ENCODE peak calls at places on chromosomes 1 and 21, in four cellular contexts. One of them, this sample, is unnamed.

GRCh38 chr1:192477630-192478029 is 97.9 kb upstream of the RGS1 start:
- DNase-seq in fibroblast of lung: peak; percentile 79
- DNase-seq in body of pancreas: no peak
- DNase-seq in tibial nerve: no peak
- DNase-seq in this sample: no peak

GRCh38 chr1:8348777-8349472 is 31.0 kb downstream of the SLC45A1 start:
- DNase-seq in fibroblast of lung: peak; percentile 71
- DNase-seq in body of pancreas: peak; percentile 75
- DNase-seq in tibial nerve: no peak
- DNase-seq in this sample: peak; percentile 84

GRCh38 chr1:7379445-7379971 is 391.6 kb upstream of the VAMP3 start:
- DNase-seq in fibroblast of lung: peak; percentile 75
- DNase-seq in tibial nerve: no peak
- DNase-seq in body of pancreas: no peak
- DNase-seq in this sample: no peak

GRCh38 chr1:28927442-28928305 is 13.3 kb downstream of the EPB41 start:
- DNase-seq in fibroblast of lung: peak; percentile 78
- DNase-seq in tibial nerve: no peak
- DNase-seq in body of pancreas: no peak
- DNase-seq in this sample: no peak

GRCh38 chr1:112704908-112705627 is 1.9 kb downstream of the RHOC start:
- DNase-seq in tibial nerve: peak; percentile 85
- DNase-seq in fibroblast of lung: peak; percentile 95
- DNase-seq in body of pancreas: peak; percentile 90
- DNase-seq in this sample: peak; percentile 95

GRCh38 chr1:169690489-169690888 is 20.9 kb downstream of the SELL start:
- DNase-seq in body of pancreas: no peak
- DNase-seq in fibroblast of lung: no peak
- DNase-seq in tibial nerve: no peak
- DNase-seq in this sample: no peak

GRCh38 chr1:91349524-91349923 is 55.1 kb downstream of the HFM1 start:
- DNase-seq in tibial nerve: no peak
- DNase-seq in body of pancreas: no peak
- DNase-seq in fibroblast of lung: no peak
- DNase-seq in this sample: no peak

GRCh38 chr1:29497395-29498125 is 261.2 kb downstream of the PTPRU start:
- DNase-seq in fibroblast of lung: no peak
- DNase-seq in tibial nerve: no peak
- DNase-seq in body of pancreas: no peak
- DNase-seq in this sample: no peak

GRCh38 chr1:235933483-235934116 is 66.9 kb upstream of the LYST start:
- DNase-seq in tibial nerve: no peak
- DNase-seq in fibroblast of lung: no peak
- DNase-seq in body of pancreas: no peak
- DNase-seq in this sample: no peak

GRCh38 chr21:31607791-31608190 is 51.7 kb upstream of the SOD1 start:
- DNase-seq in tibial nerve: no peak
- DNase-seq in fibroblast of lung: no peak
- DNase-seq in body of pancreas: no peak
- DNase-seq in this sample: no peak

DNA sequence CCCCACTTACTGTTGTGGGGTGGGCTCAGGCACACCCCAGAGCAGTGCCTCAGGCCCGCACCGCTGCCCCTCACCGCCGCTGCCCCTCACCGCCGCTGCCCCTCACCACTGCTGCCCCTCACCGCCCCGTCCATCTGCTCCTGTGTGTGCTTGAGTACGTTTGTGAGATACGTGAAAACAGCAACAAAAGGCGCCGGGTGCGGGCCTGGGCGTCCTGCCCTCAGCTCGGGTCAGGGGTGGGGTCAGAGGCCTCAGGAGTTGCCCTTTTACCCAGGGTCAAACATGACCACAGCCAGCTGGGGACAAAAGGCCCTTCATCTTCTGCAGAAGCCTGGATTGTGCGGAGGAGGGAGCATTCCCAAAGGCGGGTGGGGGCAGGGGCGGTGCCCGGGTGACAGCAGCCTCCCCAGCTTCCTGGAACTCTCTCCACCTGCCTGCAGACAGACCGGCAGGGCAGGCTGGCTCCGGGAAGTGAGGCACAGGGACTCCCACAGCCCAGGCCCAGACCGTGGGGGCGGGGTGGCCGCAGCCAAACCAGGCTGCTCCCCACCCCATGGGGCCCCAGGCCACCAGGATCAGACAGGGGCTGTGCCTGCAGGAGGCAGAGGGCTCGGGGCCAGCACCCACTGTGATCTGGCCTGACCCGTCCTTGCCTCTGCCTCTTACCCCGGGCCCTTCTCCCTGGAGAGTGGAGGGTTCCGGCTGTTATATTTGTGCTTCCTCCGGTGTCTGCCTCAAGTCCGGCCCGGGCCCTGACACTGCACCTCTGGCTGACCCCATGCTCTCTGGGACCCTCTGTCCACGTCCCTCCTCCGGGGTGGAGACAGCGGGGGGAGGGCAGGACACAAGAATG is 2.3 kb upstream of the VWA1 start:
- DNase-seq in tibial nerve: peak; percentile 57
- DNase-seq in body of pancreas: peak; percentile 93
- DNase-seq in fibroblast of lung: no peak
- DNase-seq in this sample: no peak
- H3K36me3 ChIP-seq in tibial nerve: no peaks in the 10 kb centered on the region
- H3K36me3 ChIP-seq in body of pancreas: no peaks in the 10 kb centered on the region
- H3K36me3 ChIP-seq in fibroblast of lung: no peaks in the 10 kb centered on the region
- H3K36me3 ChIP-seq in this sample: no peaks in the 10 kb centered on the region

DNA sequence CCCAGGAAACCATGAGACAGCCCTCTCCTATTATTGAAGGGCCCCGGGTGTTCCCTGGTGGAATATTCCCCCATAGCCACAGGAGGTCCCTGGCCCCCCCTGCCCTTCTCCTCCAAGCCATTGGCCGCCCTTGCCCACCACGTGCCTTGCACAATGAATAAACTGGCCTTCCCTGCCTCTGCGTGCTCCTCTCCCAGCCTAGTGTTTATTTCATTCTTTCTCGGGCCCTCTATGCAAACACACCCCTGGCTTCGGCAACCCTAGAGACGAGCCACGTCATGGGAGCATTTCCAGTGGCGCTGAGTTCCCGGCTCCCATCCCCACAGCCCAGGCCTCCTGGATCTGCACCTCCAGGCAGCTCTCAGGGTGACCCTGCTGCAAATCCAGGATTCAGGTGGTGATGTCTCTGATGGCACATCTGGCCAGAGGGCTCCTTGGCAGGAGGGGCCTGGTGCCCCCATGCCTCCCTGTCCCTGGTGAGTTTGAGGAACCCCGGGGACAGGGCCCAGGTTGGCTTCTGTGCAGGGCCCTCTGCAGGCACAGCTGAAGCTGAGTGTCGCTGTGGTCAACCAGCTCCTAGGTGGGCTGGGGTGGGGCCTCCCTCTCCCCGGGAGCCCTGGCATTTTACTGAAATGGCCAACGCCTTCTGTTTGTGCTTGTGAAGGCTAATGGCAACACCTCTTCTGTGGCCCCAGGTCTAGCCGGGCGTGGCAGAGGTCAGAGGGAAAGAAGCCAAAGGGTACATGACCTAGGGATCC is 6.2 kb downstream of the KRTAP10-12 start:
- DNase-seq in fibroblast of lung: no peak
- DNase-seq in tibial nerve: no peak
- DNase-seq in body of pancreas: no peak
- DNase-seq in this sample: peak; percentile 42
- H3K4me1 ChIP-seq in fibroblast of lung: no peaks in the 10 kb centered on the region
- H3K4me1 ChIP-seq in tibial nerve: no peaks in the 10 kb centered on the region
- H3K4me1 ChIP-seq in body of pancreas: no peaks in the 10 kb centered on the region
- H3K4me1 ChIP-seq in this sample: no peaks in the 10 kb centered on the region

GRCh38 chr1:85583355-85584263 is 3.0 kb downstream of the CCN1 start:
- DNase-seq in body of pancreas: no peak
- DNase-seq in fibroblast of lung: no peak
- DNase-seq in tibial nerve: no peak
- DNase-seq in this sample: no peak

GRCh38 chr1:85581138-85581801 is 709 bp downstream of the CCN1 start:
- DNase-seq in body of pancreas: peak; percentile 83
- DNase-seq in tibial nerve: peak; percentile 62
- DNase-seq in fibroblast of lung: peak; percentile 94
- DNase-seq in this sample: no peak

GRCh38 chr1:85584264-85584781 is 3.8 kb downstream of the CCN1 start:
- DNase-seq in tibial nerve: no peak
- DNase-seq in fibroblast of lung: peak; percentile 93
- DNase-seq in body of pancreas: no peak
- DNase-seq in this sample: no peak

GRCh38 chr1:85581802-85582686 is 1.5 kb downstream of the CCN1 start:
- DNase-seq in body of pancreas: peak; percentile 53
- DNase-seq in tibial nerve: no peak
- DNase-seq in fibroblast of lung: peak; percentile 81
- DNase-seq in this sample: no peak

DNA sequence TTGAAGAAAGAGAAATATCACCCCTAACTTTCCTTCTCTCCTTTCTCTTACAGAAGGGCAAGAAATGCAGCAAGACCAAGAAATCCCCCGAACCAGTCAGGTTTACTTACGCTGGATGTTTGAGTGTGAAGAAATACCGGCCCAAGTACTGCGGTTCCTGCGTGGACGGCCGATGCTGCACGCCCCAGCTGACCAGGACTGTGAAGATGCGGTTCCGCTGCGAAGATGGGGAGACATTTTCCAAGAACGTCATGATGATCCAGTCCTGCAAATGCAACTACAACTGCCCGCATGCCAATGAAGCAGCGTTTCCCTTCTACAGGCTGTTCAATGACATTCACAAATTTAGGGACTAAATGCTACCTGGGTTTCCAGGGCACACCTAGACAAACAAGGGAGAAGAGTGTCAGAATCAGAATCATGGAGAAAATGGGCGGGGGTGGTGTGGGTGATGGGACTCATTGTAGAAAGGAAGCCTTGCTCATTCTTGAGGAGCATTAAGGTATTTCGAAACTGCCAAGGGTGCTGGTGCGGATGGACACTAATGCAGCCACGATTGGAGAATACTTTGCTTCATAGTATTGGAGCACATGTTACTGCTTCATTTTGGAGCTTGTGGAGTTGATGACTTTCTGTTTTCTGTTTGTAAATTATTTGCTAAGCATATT is 2.3 kb downstream of the CCN1 start:
- DNase-seq in tibial nerve: no peak
- DNase-seq in fibroblast of lung: peak; percentile 55
- DNase-seq in body of pancreas: no peak
- DNase-seq in this sample: no peak
- H3K27ac ChIP-seq in tibial nerve: no peak overlapping the region
- H3K27ac ChIP-seq in fibroblast of lung: peak overlapping the region; percentile 96
- H3K27ac ChIP-seq in body of pancreas: no peak overlapping the region
- H3K27ac ChIP-seq in this sample: peak overlapping the region; percentile 96

GRCh38 chr21:44389335-44389734 is 35.9 kb downstream of the TRPM2 start:
- DNase-seq in body of pancreas: no peak
- DNase-seq in tibial nerve: no peak
- DNase-seq in fibroblast of lung: no peak
- DNase-seq in this sample: no peak
- H3K36me3 ChIP-seq in body of pancreas: no peaks in the 10 kb centered on the region
- H3K36me3 ChIP-seq in tibial nerve: no peaks in the 10 kb centered on the region
- H3K36me3 ChIP-seq in fibroblast of lung: no peaks in the 10 kb centered on the region
- H3K36me3 ChIP-seq in this sample: no peaks in the 10 kb centered on the region

DNA sequence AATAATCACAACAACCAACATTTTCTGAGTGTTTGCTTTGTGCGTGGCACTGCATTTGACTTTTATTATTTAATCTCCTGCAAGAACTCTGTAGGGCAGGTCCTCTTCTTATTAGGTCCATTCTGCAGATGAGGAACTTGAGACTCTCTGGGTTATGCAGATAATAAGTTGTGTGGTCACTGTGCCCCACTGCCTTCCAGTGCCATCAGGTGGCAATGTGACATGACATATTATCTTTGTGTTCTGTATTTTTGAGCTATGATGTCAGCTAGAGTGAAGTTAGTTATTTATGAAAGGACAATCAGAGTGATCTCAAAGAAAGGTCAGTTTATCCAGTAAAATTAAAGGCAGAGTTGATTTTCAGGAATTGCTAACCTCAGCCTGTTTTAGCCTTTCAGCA is 196.0 kb downstream of the FMN2 start:
- DNase-seq in tibial nerve: no peak
- DNase-seq in fibroblast of lung: no peak
- DNase-seq in body of pancreas: no peak
- DNase-seq in this sample: no peak
- H3K4me1 ChIP-seq in tibial nerve: no peaks in the 10 kb centered on the region
- H3K4me1 ChIP-seq in fibroblast of lung: peaks cover 2% of the 10 kb centered on the region
- H3K4me1 ChIP-seq in body of pancreas: no peaks in the 10 kb centered on the region
- H3K4me1 ChIP-seq in this sample: no peaks in the 10 kb centered on the region

DNA sequence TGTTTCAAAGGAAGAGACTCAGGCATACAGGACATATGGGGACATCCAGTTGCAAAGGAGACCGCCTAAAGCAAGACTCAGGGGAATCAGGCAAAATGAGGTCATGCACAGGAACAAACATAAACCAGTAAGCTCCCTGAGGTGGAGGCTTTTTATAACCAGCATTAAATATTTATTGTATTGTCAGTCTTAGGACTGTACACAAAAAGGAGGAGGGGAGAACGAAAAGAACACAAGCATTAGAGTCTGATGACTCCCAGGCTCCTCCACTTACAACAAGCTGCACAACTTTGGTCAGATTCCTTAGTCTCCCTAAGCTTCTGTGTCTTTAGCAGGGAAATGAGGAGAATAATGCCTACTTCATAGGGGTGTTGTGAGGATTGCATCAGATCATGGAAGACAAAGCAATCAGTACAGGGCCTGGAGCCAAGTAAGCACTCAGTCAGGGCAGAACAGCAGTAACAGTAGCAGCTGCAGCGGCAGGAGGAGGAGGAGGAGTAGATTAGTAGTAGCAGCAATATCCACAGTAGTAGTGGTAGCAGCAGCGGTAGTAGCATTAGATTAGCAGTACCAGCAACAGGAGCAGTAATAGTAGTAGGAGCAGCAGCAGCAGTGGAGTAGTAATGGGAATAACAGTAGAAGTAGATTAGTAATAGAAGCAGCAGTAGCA is 54.2 kb upstream of the SPATA6 start:
- DNase-seq in tibial nerve: no peak
- DNase-seq in fibroblast of lung: peak; percentile 88
- DNase-seq in body of pancreas: peak; percentile 29
- DNase-seq in this sample: no peak
- H3K27ac ChIP-seq in tibial nerve: no peak overlapping the region
- H3K27ac ChIP-seq in fibroblast of lung: no peak overlapping the region
- H3K27ac ChIP-seq in body of pancreas: no peak overlapping the region
- H3K27ac ChIP-seq in this sample: no peak overlapping the region

GRCh38 chr1:45012639-45013278 is 705 bp downstream of the UROD start:
- DNase-seq in tibial nerve: peak; percentile 59
- DNase-seq in fibroblast of lung: peak; percentile 65
- DNase-seq in body of pancreas: peak; percentile 89
- DNase-seq in this sample: peak; percentile 76
- H3K36me3 ChIP-seq in tibial nerve: peaks cover 9% of the 10 kb centered on the region
- H3K36me3 ChIP-seq in fibroblast of lung: peaks cover 15% of the 10 kb centered on the region
- H3K36me3 ChIP-seq in body of pancreas: peaks cover 7% of the 10 kb centered on the region
- H3K36me3 ChIP-seq in this sample: peaks cover 18% of the 10 kb centered on the region

DNA sequence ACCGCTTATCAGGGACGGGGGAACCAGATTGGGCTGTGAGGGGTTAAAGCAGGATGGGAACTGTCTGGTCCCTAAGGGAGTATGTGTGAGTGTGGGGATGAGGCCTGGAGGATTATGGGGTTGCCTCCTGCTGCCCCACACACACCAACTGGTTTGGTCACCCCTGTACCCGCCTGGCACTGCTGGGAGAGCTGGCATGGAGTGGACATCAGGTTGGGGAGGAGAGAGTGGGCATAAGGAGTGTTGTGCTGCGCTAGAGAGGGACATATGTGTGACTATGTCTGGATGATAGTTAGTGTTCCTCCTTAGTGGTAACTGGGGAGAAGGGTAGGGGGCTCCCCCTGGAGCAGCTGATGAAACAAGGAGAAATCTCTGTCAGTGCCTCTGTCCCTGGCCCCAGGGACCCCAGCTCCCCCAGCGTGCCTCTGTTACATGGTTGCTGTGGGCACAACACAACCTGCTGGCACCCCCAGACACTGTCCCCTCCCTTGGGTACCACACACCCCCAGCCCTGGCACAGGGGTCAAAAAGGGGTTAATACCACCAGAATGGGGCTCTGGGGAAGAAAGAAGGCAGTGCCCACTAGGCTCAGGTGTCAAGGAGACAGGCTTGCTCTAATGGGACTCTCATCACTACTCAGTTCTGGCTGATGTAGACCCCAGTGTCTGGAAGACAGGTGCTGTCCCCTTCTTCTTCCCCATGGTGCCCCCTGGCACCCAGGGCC is 1.9 kb downstream of the ZBTB7B start:
- DNase-seq in body of pancreas: no peak
- DNase-seq in tibial nerve: no peak
- DNase-seq in fibroblast of lung: peak; percentile 41
- DNase-seq in this sample: no peak
- H3K4me1 ChIP-seq in body of pancreas: peaks cover 62% of the 10 kb centered on the region
- H3K4me1 ChIP-seq in tibial nerve: no peaks in the 10 kb centered on the region
- H3K4me1 ChIP-seq in fibroblast of lung: peaks cover 24% of the 10 kb centered on the region
- H3K4me1 ChIP-seq in this sample: peaks cover 21% of the 10 kb centered on the region